ENCODE peak calls at places on chromosomes 13 and 19, in seven cellular contexts. U is tibial artery, X is erythroblast, Y is cardiac fibroblast, K is NCI-H748 treated with DMSO at 0.1 percent for 48 hours, S is activated T-cell treated with anti-CD3 and anti-CD28 coated beads for 4 hours, D is ELR. R is an unnamed sample.

GRCh38 chr13:75800545-75800944 is 164.4 kb downstream of the LMO7 start:
- DNase-seq in U (no peak), X (no peak), Y (no peak), K (no peak), S (no peak), D (no peak), R (no peak)

GRCh38 chr13:42967660-42968059 is 24.4 kb downstream of the EPSTI1 start:
- DNase-seq in U (no peak), X (no peak), Y (no peak), K (no peak), S (no peak), D (no peak), R (no peak)

GRCh38 chr19:4229179-4229931 is at the start of gene EBI3:
- DNase-seq in U (peak; percentile 27), X (no peak), Y (peak; percentile 61), K (no peak), S (no peak), D (peak; percentile 53), R (no peak)

GRCh38 chr19:34713262-34713637 is 20.8 kb upstream of the ZNF181 start:
- DNase-seq in U (no peak), X (no peak), Y (no peak), K (no peak), S (no peak), D (no peak), R (no peak)

GRCh38 chr19:10510301-10510802 is 6.9 kb downstream of the S1PR5 start:
- DNase-seq in U (no peak), X (peak; percentile 63), Y (peak; percentile 41), K (no peak), S (peak; percentile 53), D (peak; percentile 39), R (peak; percentile 54)

GRCh38 chr19:2575734-2576481 is 100.0 kb downstream of the GADD45B start:
- DNase-seq in U (peak; percentile 95), X (no peak), Y (peak; percentile 97), K (no peak), S (no peak), D (no peak), R (no peak)

GRCh38 chr13:51230473-51231105 is 8.4 kb downstream of the FAM124A start:
- DNase-seq in U (peak; percentile 62), X (no peak), Y (peak; percentile 36), K (no peak), S (no peak), D (no peak), R (no peak)

GRCh38 chr19:48556163-48556562 is 4.2 kb downstream of the SULT2B1 start:
- DNase-seq in U (no peak), X (no peak), Y (peak; percentile 68), K (no peak), S (no peak), D (peak; percentile 80), R (no peak)

GRCh38 chr13:39760521-39760920 is 105.1 kb downstream of the COG6 start:
- DNase-seq in U (no peak), X (no peak), Y (no peak), K (no peak), S (no peak), D (no peak), R (no peak)

GRCh38 chr13:53694814-53695533 is 666.4 kb downstream of the OLFM4 start:
- DNase-seq in U (no peak), X (no peak), Y (no peak), K (no peak), S (no peak), D (no peak), R (no peak)

GRCh38 chr13:58190578-58190977 is 559.0 kb downstream of the PCDH17 start:
- DNase-seq in U (no peak), X (no peak), Y (no peak), K (no peak), S (no peak), D (no peak), R (no peak)

GRCh38 chr19:40200352-40201099 is 9.3 kb downstream of the MAP3K10 start:
- DNase-seq in U (no peak), X (no peak), Y (no peak), K (no peak), S (no peak), D (peak; percentile 35), R (no peak)

GRCh38 chr13:51181752-51182383 is 40.3 kb upstream of the FAM124A start:
- DNase-seq in U (no peak), X (no peak), Y (no peak), K (no peak), S (no peak), D (no peak), R (no peak)

GRCh38 chr19:46408611-46409039 is 4.7 kb downstream of the CCDC8 start:
- DNase-seq in U (peak; percentile 84), X (no peak), Y (no peak), K (no peak), S (no peak), D (no peak), R (no peak)

GRCh38 chr19:42129399-42130253 is 2.6 kb downstream of the POU2F2 start:
- DNase-seq in U (peak; percentile 65), X (no peak), Y (peak; percentile 58), K (no peak), S (no peak), D (no peak), R (no peak)

GRCh38 chr19:57241181-57241580 is 749 bp downstream of the ZNF805 start:
- DNase-seq in U (no peak), X (peak; percentile 72), Y (peak; percentile 30), K (no peak), S (no peak), D (peak; percentile 10), R (no peak)

GRCh38 chr19:56141416-56141992 is 417 bp downstream of the ZNF444 start:
- DNase-seq in U (no peak), X (peak; percentile 46), Y (peak; percentile 9), K (no peak), S (no peak), D (peak; percentile 18), R (peak; percentile 46)

GRCh38 chr13:114035583-114036501 is 62.0 kb upstream of the C13orf46 start:
- DNase-seq in U (peak; percentile 69), X (no peak), Y (no peak), K (no peak), S (no peak), D (no peak), R (no peak)

GRCh38 chr19:47644743-47645499 is 36.0 kb downstream of the BICRA start:
- DNase-seq in U (no peak), X (no peak), Y (no peak), K (no peak), S (no peak), D (no peak), R (no peak)

GRCh38 chr19:52170863-52171320 is 529 bp downstream of the ZNF836 start:
- DNase-seq in U (no peak), X (no peak), Y (no peak), K (no peak), S (no peak), D (no peak), R (no peak)

GRCh38 chr19:31127132-31127967 is 221.9 kb downstream of the TSHZ3 start:
- DNase-seq in U (no peak), X (no peak), Y (peak; percentile 94), K (no peak), S (no peak), D (peak; percentile 94), R (no peak)

GRCh38 chr19:40605201-40605971 is 4.2 kb downstream of the LTBP4 start:
- DNase-seq in U (peak; percentile 66), X (peak; percentile 72), Y (peak; percentile 48), K (peak; percentile 72), S (peak; percentile 76), D (peak; percentile 59), R (peak; percentile 67)

GRCh38 chr19:850221-850978 is 1.7 kb upstream of the ELANE start:
- DNase-seq in U (peak; percentile 93), X (peak; percentile 58), Y (peak; percentile 89), K (no peak), S (no peak), D (peak; percentile 63), R (no peak)

GRCh38 chr19:5200844-5201243 is 139.8 kb downstream of the PTPRS start:
- DNase-seq in U (no peak), X (no peak), Y (peak; percentile 24), K (no peak), S (no peak), D (peak; percentile 36), R (no peak)

GRCh38 chr13:40060318-40061007 is 405.0 kb downstream of the COG6 start:
- DNase-seq in U (no peak), X (no peak), Y (peak; percentile 97), K (no peak), S (no peak), D (peak; percentile 36), R (no peak)

GRCh38 chr13:57630661-57631606 is 610 bp upstream of the PCDH17 start:
- DNase-seq in U (no peak), X (no peak), Y (peak; percentile 46), K (peak; percentile 74), S (no peak), D (peak; percentile 0), R (peak; percentile 26)

GRCh38 chr19:44753932-44754742 is 5.6 kb downstream of the BCL3 start:
- DNase-seq in U (peak; percentile 93), X (peak; percentile 51), Y (peak; percentile 89), K (peak; percentile 51), S (peak; percentile 64), D (peak; percentile 89), R (peak; percentile 45)

GRCh38 chr13:112900691-112901091 is 68.3 kb upstream of the MCF2L start:
- DNase-seq in U (no peak), X (no peak), Y (no peak), K (no peak), S (no peak), D (no peak), R (no peak)

GRCh38 chr13:98476106-98476505 is 100.8 kb downstream of the STK24 start:
- DNase-seq in U (no peak), X (no peak), Y (peak; percentile 7), K (no peak), S (peak; percentile 32), D (no peak), R (no peak)

GRCh38 chr19:38213911-38214625 is 10.0 kb downstream of the DPF1 start:
- DNase-seq in U (no peak), X (no peak), Y (peak; percentile 31), K (no peak), S (peak; percentile 27), D (peak; percentile 81), R (no peak)

GRCh38 chr19:29658221-29658991 is 6.9 kb upstream of the PLEKHF1 start:
- DNase-seq in U (no peak), X (no peak), Y (no peak), K (no peak), S (no peak), D (peak; percentile 17), R (no peak)

GRCh38 chr13:43269037-43269476 is 245.7 kb downstream of the DNAJC15 start:
- DNase-seq in U (no peak), X (no peak), Y (peak; percentile 94), K (no peak), S (no peak), D (peak; percentile 92), R (no peak)